ENCODE peak calls at places on chromosomes 1 and 21, in six cellular contexts. G is type B pancreatic cell, B is AG08395, W is HCEC 1CT, T is fibroblast of villous mesenchyme, F is activated B cell treated with CpG ODN at 0.5 μM for 24 hours. Z is an unnamed sample.

GRCh38 chr21:40041446-40041845 is 174.2 kb downstream of the PCP4 start:
- DNase-seq in W (no peak), T (no peak), G (no peak), F (no peak), B (no peak), Z (no peak)

GRCh38 chr1:22077728-22078127 is 25.2 kb downstream of the CDC42 start:
- DNase-seq in F (no peak), W (peak; percentile 53), B (peak; percentile 34), T (no peak), G (no peak), Z (no peak)

GRCh38 chr1:33433509-33434362 is 2.8 kb upstream of the PHC2 start:
- DNase-seq in B (peak; percentile 96), T (peak; percentile 100), W (peak; percentile 100), G (no peak), F (no peak), Z (peak; percentile 100)

GRCh38 chr1:11523746-11524464 is 45.0 kb downstream of the DISP3 start:
- DNase-seq in F (peak; percentile 11), B (no peak), W (no peak), T (no peak), G (no peak), Z (no peak)

GRCh38 chr1:33388989-33389771 is 41.7 kb downstream of the PHC2 start:
- DNase-seq in B (peak; percentile 89), F (no peak), W (peak; percentile 75), T (peak; percentile 87), G (no peak), Z (peak; percentile 74)

GRCh38 chr1:188615321-188615720 is 1786.6 kb downstream of the PLA2G4A start:
- DNase-seq in B (no peak), W (peak; percentile 26), T (no peak), F (no peak), G (no peak), Z (peak; percentile 7)

GRCh38 chr1:174965006-174965971 is 34.5 kb upstream of the CACYBP start:
- DNase-seq in B (no peak), T (peak; percentile 71), F (no peak), G (no peak), W (no peak), Z (peak; percentile 66)

GRCh38 chr1:4710592-4711190 is 56.3 kb downstream of the AJAP1 start:
- DNase-seq in G (no peak), T (no peak), B (no peak), W (no peak), F (no peak), Z (no peak)

GRCh38 chr1:9871707-9872425 is 38.2 kb downstream of the CTNNBIP1 start:
- DNase-seq in G (no peak), T (no peak), B (no peak), W (no peak), F (no peak), Z (no peak)

GRCh38 chr1:103170608-103171007 is 62.3 kb upstream of the COL11A1 start:
- DNase-seq in F (no peak), W (peak; percentile 58), B (no peak), G (no peak), T (peak; percentile 76), Z (no peak)

GRCh38 chr1:178483251-178483957 is 13.4 kb downstream of the CLEC20A start:
- DNase-seq in T (no peak), W (no peak), B (no peak), F (no peak), G (no peak), Z (no peak)

GRCh38 chr1:228112617-228113016 is 3.5 kb upstream of the MRPL55 start:
- DNase-seq in B (no peak), G (no peak), T (no peak), W (no peak), F (no peak), Z (no peak)

GRCh38 chr1:87278791-87279190 is 49.9 kb upstream of the LMO4 start:
- DNase-seq in G (no peak), T (peak; percentile 5), F (no peak), W (no peak), B (peak; percentile 16), Z (no peak)

GRCh38 chr1:239647964-239648632 is 261.7 kb downstream of the CHRM3 start:
- DNase-seq in T (no peak), F (no peak), G (no peak), B (no peak), W (no peak), Z (no peak)